ENCODE peak calls at places on chromosomes 2 and 18, in six cellular contexts. One of them, this sample, is unnamed.

GRCh38 chr2:39837856-39838453 is 58.9 kb upstream of the THUMPD2 start:
- DNase-seq in DND-41: no peak
- DNase-seq in Peyer's patch: no peak
- DNase-seq in heart left ventricle: no peak
- DNase-seq in right atrium auricular region: no peak
- DNase-seq in colonic mucosa: peak; percentile 24
- DNase-seq in this sample: no peak

GRCh38 chr18:2979871-2980606 is 32.9 kb downstream of the LPIN2 start:
- DNase-seq in DND-41: no peak
- DNase-seq in colonic mucosa: no peak
- DNase-seq in heart left ventricle: no peak
- DNase-seq in Peyer's patch: no peak
- DNase-seq in right atrium auricular region: no peak
- DNase-seq in this sample: no peak

GRCh38 chr2:148670773-148671172 is 26.2 kb downstream of the EPC2 start:
- DNase-seq in colonic mucosa: no peak
- DNase-seq in right atrium auricular region: no peak
- DNase-seq in DND-41: no peak
- DNase-seq in Peyer's patch: no peak
- DNase-seq in heart left ventricle: no peak
- DNase-seq in this sample: no peak

GRCh38 chr2:16635796-16636699 is 29.6 kb downstream of the CYRIA start:
- DNase-seq in right atrium auricular region: no peak
- DNase-seq in Peyer's patch: no peak
- DNase-seq in heart left ventricle: no peak
- DNase-seq in colonic mucosa: no peak
- DNase-seq in DND-41: no peak
- DNase-seq in this sample: no peak

GRCh38 chr2:200321780-200322534 is 15.5 kb downstream of the SPATS2L start:
- DNase-seq in colonic mucosa: no peak
- DNase-seq in heart left ventricle: no peak
- DNase-seq in DND-41: no peak
- DNase-seq in Peyer's patch: no peak
- DNase-seq in right atrium auricular region: no peak
- DNase-seq in this sample: no peak

GRCh38 chr2:235669983-235670962 is 176.4 kb downstream of the AGAP1 start:
- DNase-seq in heart left ventricle: peak; percentile 72
- DNase-seq in DND-41: no peak
- DNase-seq in Peyer's patch: peak; percentile 81
- DNase-seq in right atrium auricular region: no peak
- DNase-seq in colonic mucosa: peak; percentile 59
- DNase-seq in this sample: no peak

GRCh38 chr18:68764016-68764415 is 33.9 kb upstream of the CCDC102B start:
- DNase-seq in Peyer's patch: no peak
- DNase-seq in colonic mucosa: no peak
- DNase-seq in right atrium auricular region: no peak
- DNase-seq in DND-41: no peak
- DNase-seq in heart left ventricle: no peak
- DNase-seq in this sample: no peak

GRCh38 chr2:160836755-160837154 is 323.5 kb upstream of the TANK start:
- DNase-seq in colonic mucosa: no peak
- DNase-seq in right atrium auricular region: no peak
- DNase-seq in heart left ventricle: no peak
- DNase-seq in Peyer's patch: no peak
- DNase-seq in DND-41: no peak
- DNase-seq in this sample: no peak

GRCh38 chr2:9112079-9112721 is 94.4 kb upstream of the ASAP2 start:
- DNase-seq in DND-41: no peak
- DNase-seq in heart left ventricle: peak; percentile 50
- DNase-seq in right atrium auricular region: peak; percentile 70
- DNase-seq in Peyer's patch: no peak
- DNase-seq in colonic mucosa: no peak
- DNase-seq in this sample: no peak

GRCh38 chr18:75141166-75141565 is 67.8 kb downstream of the PTGR3 start:
- DNase-seq in right atrium auricular region: peak; percentile 38
- DNase-seq in heart left ventricle: no peak
- DNase-seq in colonic mucosa: no peak
- DNase-seq in Peyer's patch: no peak
- DNase-seq in DND-41: no peak
- DNase-seq in this sample: no peak

GRCh38 chr2:144553379-144553778 is 33.5 kb upstream of the ZEB2 start:
- DNase-seq in colonic mucosa: no peak
- DNase-seq in heart left ventricle: no peak
- DNase-seq in Peyer's patch: no peak
- DNase-seq in right atrium auricular region: no peak
- DNase-seq in DND-41: no peak
- DNase-seq in this sample: no peak

GRCh38 chr2:143762176-143762928 is 633.1 kb downstream of the ARHGAP15 start:
- DNase-seq in right atrium auricular region: no peak
- DNase-seq in Peyer's patch: no peak
- DNase-seq in colonic mucosa: no peak
- DNase-seq in DND-41: no peak
- DNase-seq in heart left ventricle: no peak
- DNase-seq in this sample: no peak

GRCh38 chr2:100218552-100218951 is 76.2 kb upstream of the AFF3 start:
- DNase-seq in DND-41: no peak
- DNase-seq in heart left ventricle: no peak
- DNase-seq in Peyer's patch: no peak
- DNase-seq in colonic mucosa: no peak
- DNase-seq in right atrium auricular region: no peak
- DNase-seq in this sample: peak; percentile 32

GRCh38 chr18:3209859-3210569 is 9.8 kb downstream of the MYOM1 start:
- DNase-seq in DND-41: no peak
- DNase-seq in Peyer's patch: no peak
- DNase-seq in colonic mucosa: no peak
- DNase-seq in heart left ventricle: no peak
- DNase-seq in right atrium auricular region: no peak
- DNase-seq in this sample: no peak

GRCh38 chr2:147469471-147469870 is 375.4 kb upstream of the ACVR2A start:
- DNase-seq in right atrium auricular region: no peak
- DNase-seq in DND-41: no peak
- DNase-seq in Peyer's patch: no peak
- DNase-seq in colonic mucosa: no peak
- DNase-seq in heart left ventricle: no peak
- DNase-seq in this sample: no peak

GRCh38 chr2:78070693-78071092 is 548.5 kb upstream of the LRRTM4 start:
- DNase-seq in DND-41: no peak
- DNase-seq in right atrium auricular region: no peak
- DNase-seq in colonic mucosa: no peak
- DNase-seq in heart left ventricle: no peak
- DNase-seq in Peyer's patch: no peak
- DNase-seq in this sample: no peak

GRCh38 chr2:106575955-106576354 is 88.8 kb downstream of the CD8B2 start:
- DNase-seq in DND-41: no peak
- DNase-seq in right atrium auricular region: no peak
- DNase-seq in Peyer's patch: no peak
- DNase-seq in colonic mucosa: no peak
- DNase-seq in heart left ventricle: peak; percentile 70
- DNase-seq in this sample: no peak

GRCh38 chr2:11680181-11680900 is 10.3 kb upstream of the NTSR2 start:
- DNase-seq in DND-41: no peak
- DNase-seq in Peyer's patch: peak; percentile 45
- DNase-seq in right atrium auricular region: no peak
- DNase-seq in heart left ventricle: no peak
- DNase-seq in colonic mucosa: no peak
- DNase-seq in this sample: no peak

GRCh38 chr18:25093131-25093530 is 258.8 kb downstream of the ZNF521 start:
- DNase-seq in right atrium auricular region: no peak
- DNase-seq in colonic mucosa: no peak
- DNase-seq in heart left ventricle: no peak
- DNase-seq in Peyer's patch: no peak
- DNase-seq in DND-41: no peak
- DNase-seq in this sample: no peak

GRCh38 chr18:75041586-75041985 is 167.4 kb downstream of the PTGR3 start:
- DNase-seq in Peyer's patch: no peak
- DNase-seq in heart left ventricle: no peak
- DNase-seq in right atrium auricular region: no peak
- DNase-seq in colonic mucosa: no peak
- DNase-seq in DND-41: no peak
- DNase-seq in this sample: no peak

GRCh38 chr18:906416-907170 is 1.9 kb downstream of the ADCYAP1 start:
- DNase-seq in colonic mucosa: no peak
- DNase-seq in right atrium auricular region: no peak
- DNase-seq in DND-41: no peak
- DNase-seq in Peyer's patch: no peak
- DNase-seq in heart left ventricle: no peak
- DNase-seq in this sample: no peak

GRCh38 chr2:232870002-232870765 is at the start of gene SNORC:
- DNase-seq in Peyer's patch: no peak
- DNase-seq in right atrium auricular region: no peak
- DNase-seq in colonic mucosa: no peak
- DNase-seq in DND-41: no peak
- DNase-seq in heart left ventricle: no peak
- DNase-seq in this sample: no peak

GRCh38 chr2:44326548-44327269 is 34.6 kb downstream of the PREPL start:
- DNase-seq in DND-41: no peak
- DNase-seq in right atrium auricular region: no peak
- DNase-seq in colonic mucosa: no peak
- DNase-seq in Peyer's patch: no peak
- DNase-seq in heart left ventricle: no peak
- DNase-seq in this sample: no peak

GRCh38 chr2:160075171-160075570 is 12.8 kb upstream of the PLA2R1 start:
- DNase-seq in right atrium auricular region: no peak
- DNase-seq in colonic mucosa: peak; percentile 31
- DNase-seq in DND-41: no peak
- DNase-seq in heart left ventricle: peak; percentile 35
- DNase-seq in Peyer's patch: no peak
- DNase-seq in this sample: no peak

GRCh38 chr18:6648581-6648980 is 80.9 kb upstream of the ARHGAP28 start:
- DNase-seq in heart left ventricle: no peak
- DNase-seq in right atrium auricular region: no peak
- DNase-seq in Peyer's patch: no peak
- DNase-seq in colonic mucosa: no peak
- DNase-seq in DND-41: no peak
- DNase-seq in this sample: no peak

GRCh38 chr2:37471994-37472393 is 127.6 kb downstream of the QPCT start:
- DNase-seq in Peyer's patch: no peak
- DNase-seq in heart left ventricle: no peak
- DNase-seq in DND-41: no peak
- DNase-seq in colonic mucosa: no peak
- DNase-seq in right atrium auricular region: no peak
- DNase-seq in this sample: no peak

DNA sequence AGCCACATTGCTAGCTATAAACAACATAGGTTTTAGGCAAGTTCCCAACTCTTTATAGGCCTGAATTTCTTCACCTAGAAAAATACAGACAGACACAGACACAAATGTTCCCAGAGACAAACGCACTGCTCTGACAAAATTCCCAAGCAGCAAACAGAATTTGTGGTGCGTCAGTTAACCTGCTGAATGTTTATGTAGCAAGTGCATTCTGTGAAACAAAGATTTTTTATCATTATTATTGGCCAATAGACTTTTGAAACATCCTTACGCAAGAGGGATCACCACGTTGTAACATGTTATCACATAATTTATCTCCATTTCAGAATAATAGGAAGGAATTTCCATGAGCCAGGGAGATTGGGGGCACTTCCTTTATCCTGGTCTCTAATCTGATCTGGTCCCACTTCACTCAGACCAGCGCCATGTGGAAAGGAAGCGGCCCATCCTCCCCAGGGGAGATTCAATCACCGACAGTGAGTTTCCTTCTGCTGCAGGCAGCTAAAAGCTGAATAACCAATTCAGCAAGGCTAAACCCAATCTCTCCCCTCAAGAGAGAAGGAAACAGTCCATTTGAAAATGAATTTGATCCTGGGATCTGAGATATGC is 166.1 kb downstream of the PID1 start:
- DNase-seq in right atrium auricular region: no peak
- DNase-seq in DND-41: no peak
- DNase-seq in Peyer's patch: no peak
- DNase-seq in heart left ventricle: no peak
- DNase-seq in colonic mucosa: no peak
- DNase-seq in this sample: no peak
- H3K4me3 ChIP-seq in right atrium auricular region: no peak overlapping the region
- H3K4me3 ChIP-seq in DND-41: no peak overlapping the region
- H3K4me3 ChIP-seq in Peyer's patch: no peak overlapping the region
- H3K4me3 ChIP-seq in heart left ventricle: no peak overlapping the region
- H3K4me3 ChIP-seq in colonic mucosa: no peak overlapping the region
- H3K4me3 ChIP-seq in this sample: no peak overlapping the region

GRCh38 chr2:218924757-218925156 is 34.7 kb upstream of the CDK5R2 start:
- DNase-seq in DND-41: no peak
- DNase-seq in colonic mucosa: no peak
- DNase-seq in Peyer's patch: no peak
- DNase-seq in right atrium auricular region: no peak
- DNase-seq in heart left ventricle: no peak
- DNase-seq in this sample: no peak

GRCh38 chr2:218925434-218925833 is 34.0 kb upstream of the CDK5R2 start:
- DNase-seq in Peyer's patch: no peak
- DNase-seq in colonic mucosa: no peak
- DNase-seq in heart left ventricle: no peak
- DNase-seq in right atrium auricular region: no peak
- DNase-seq in DND-41: no peak
- DNase-seq in this sample: no peak

DNA sequence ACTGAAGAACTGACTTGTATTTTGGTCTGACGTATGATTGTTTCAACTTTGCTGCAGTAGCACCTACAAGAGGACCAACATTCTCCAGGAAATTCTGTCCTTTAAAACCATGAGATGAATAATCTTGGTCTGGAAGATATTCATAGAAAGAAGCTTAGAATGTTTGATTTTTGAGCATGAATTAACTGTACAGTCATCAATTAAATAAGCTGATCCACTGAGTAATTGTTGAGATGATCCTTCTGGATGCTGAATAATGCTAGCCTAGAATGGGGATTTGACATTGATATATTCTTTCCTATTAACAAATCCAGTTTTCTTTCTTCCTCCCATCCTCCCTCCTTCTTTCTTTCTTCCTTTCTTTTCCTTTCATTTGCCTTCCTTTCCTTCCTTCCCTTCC is 39.0 kb upstream of the CDK5R2 start:
- DNase-seq in DND-41: no peak
- DNase-seq in right atrium auricular region: no peak
- DNase-seq in colonic mucosa: no peak
- DNase-seq in Peyer's patch: no peak
- DNase-seq in heart left ventricle: no peak
- DNase-seq in this sample: no peak
- H3K4me1 ChIP-seq in DND-41: no peaks in the 10 kb centered on the region
- H3K4me1 ChIP-seq in right atrium auricular region: no peaks in the 10 kb centered on the region
- H3K4me1 ChIP-seq in colonic mucosa: no peaks in the 10 kb centered on the region
- H3K4me1 ChIP-seq in Peyer's patch: no peaks in the 10 kb centered on the region
- H3K4me1 ChIP-seq in heart left ventricle: no peaks in the 10 kb centered on the region
- H3K4me1 ChIP-seq in this sample: no peaks in the 10 kb centered on the region

GRCh38 chr18:13452448-13452811 is 233.9 kb downstream of the LDLRAD4 start:
- DNase-seq in right atrium auricular region: peak; percentile 85
- DNase-seq in colonic mucosa: no peak
- DNase-seq in heart left ventricle: peak; percentile 56
- DNase-seq in Peyer's patch: no peak
- DNase-seq in DND-41: peak; percentile 5
- DNase-seq in this sample: no peak
- H3K4me3 ChIP-seq in right atrium auricular region: no peak overlapping the region
- H3K4me3 ChIP-seq in colonic mucosa: no peak overlapping the region
- H3K4me3 ChIP-seq in heart left ventricle: no peak overlapping the region
- H3K4me3 ChIP-seq in Peyer's patch: no peak overlapping the region
- H3K4me3 ChIP-seq in DND-41: no peak overlapping the region
- H3K4me3 ChIP-seq in this sample: no peak overlapping the region

GRCh38 chr18:48828201-48828580 is 122.6 kb downstream of the SMAD7 start:
- DNase-seq in DND-41: no peak
- DNase-seq in colonic mucosa: no peak
- DNase-seq in right atrium auricular region: no peak
- DNase-seq in heart left ventricle: no peak
- DNase-seq in Peyer's patch: no peak
- DNase-seq in this sample: no peak
- H3K4me1 ChIP-seq in DND-41: peaks cover 6% of the 10 kb centered on the region
- H3K4me1 ChIP-seq in colonic mucosa: no peaks in the 10 kb centered on the region
- H3K4me1 ChIP-seq in right atrium auricular region: no peaks in the 10 kb centered on the region
- H3K4me1 ChIP-seq in heart left ventricle: peaks cover 53% of the 10 kb centered on the region
- H3K4me1 ChIP-seq in Peyer's patch: peaks cover 6% of the 10 kb centered on the region
- H3K4me1 ChIP-seq in this sample: peaks cover 25% of the 10 kb centered on the region

This sample was measured in CD8-positive, alpha-beta memory T cell.